ENCODE peak calls at places on chromosomes 5 and 9, in six cellular contexts. U is gastrocnemius medialis, F is PC-9, Q is cardiac fibroblast, C is WERI-Rb-1, X is natural killer cell. O is an unnamed sample.

GRCh38 chr9:95265960-95266359 is 51.5 kb downstream of the FANCC start:
- DNase-seq in Q (no peak), C (no peak), X (no peak), F (no peak), U (no peak), O (no peak)

GRCh38 chr5:21802869-21803490 is 1050.2 kb downstream of the CDH12 start:
- DNase-seq in U (no peak), C (no peak), Q (peak), X (no peak), F (no peak), O (no peak)

GRCh38 chr5:140342287-140342686 is 4.1 kb downstream of the HBEGF start:
- DNase-seq in F (no peak), X (no peak), C (no peak), U (no peak), Q (no peak), O (no peak)

GRCh38 chr5:75843319-75843718 is 126.1 kb upstream of the POC5 start:
- DNase-seq in Q (no peak), U (no peak), X (no peak), F (no peak), C (no peak), O (no peak)

GRCh38 chr5:140998921-140999410 is 32.7 kb downstream of the PCDHAC2 start:
- DNase-seq in F (no peak), Q (no peak), U (no peak), C (no peak), X (no peak), O (no peak)

GRCh38 chr9:24242599-24242998 is 303.1 kb downstream of the IZUMO3 start:
- DNase-seq in C (no peak), U (no peak), Q (no peak), F (no peak), X (no peak), O (no peak)

GRCh38 chr9:98018347-98018746 is 35.2 kb downstream of the ANP32B start:
- DNase-seq in F (no peak), Q (no peak), X (no peak), C (no peak), U (peak), O (no peak)

GRCh38 chr9:124133752-124134151 is 122.2 kb downstream of the LHX2 start:
- DNase-seq in X (no peak), U (no peak), C (peak), Q (peak), F (peak), O (peak)

GRCh38 chr5:96664669-96665068 is 2.5 kb downstream of the CAST start:
- DNase-seq in Q (no peak), U (no peak), X (no peak), F (no peak), C (no peak), O (no peak)

GRCh38 chr9:111349766-111350165 is 19.7 kb upstream of the OR2K2 start:
- DNase-seq in F (no peak), C (no peak), X (no peak), Q (no peak), U (no peak), O (no peak)

GRCh38 chr9:80952523-80952922 is 736.8 kb downstream of the TLE1 start:
- DNase-seq in U (no peak), Q (no peak), X (no peak), C (no peak), F (no peak), O (no peak)

GRCh38 chr9:129027685-129028191 is 393 bp downstream of the SH3GLB2 start:
- DNase-seq in X (no peak), U (no peak), C (peak), Q (no peak), F (peak), O (peak)

GRCh38 chr9:134880484-134881312 is at the start of gene FCN2:
- DNase-seq in F (no peak), X (no peak), C (peak), Q (no peak), U (no peak), O (no peak)

GRCh38 chr5:107476783-107477182 is 194.0 kb downstream of the EFNA5 start:
- DNase-seq in X (peak), C (no peak), F (peak), Q (peak), U (no peak), O (peak)

GRCh38 chr5:35198096-35198495 is 32.2 kb downstream of the PRLR start:
- DNase-seq in X (no peak), C (no peak), U (no peak), F (no peak), Q (peak), O (no peak)

GRCh38 chr5:178762960-178763359 is 32.5 kb upstream of the ZNF354A start:
- DNase-seq in X (no peak), U (no peak), Q (no peak), C (no peak), F (no peak), O (no peak)

GRCh38 chr5:55031492-55031891 is 7.4 kb downstream of the GZMK start:
- DNase-seq in Q (no peak), C (no peak), F (no peak), X (no peak), U (no peak), O (no peak)

GRCh38 chr5:170630711-170631141 is 126.9 kb downstream of the KCNIP1 start:
- DNase-seq in Q (no peak), X (no peak), U (no peak), F (no peak), C (no peak), O (no peak)

GRCh38 chr5:178147406-178147805 is 6.3 kb downstream of the NHP2 start:
- DNase-seq in X (no peak), F (no peak), C (no peak), Q (no peak), U (no peak), O (no peak)

GRCh38 chr9:110007477-110008270 is 200.3 kb downstream of the C9orf152 start:
- DNase-seq in C (no peak), F (no peak), U (no peak), Q (no peak), X (no peak), O (no peak)

GRCh38 chr5:143106175-143106574 is 297.3 kb downstream of the NR3C1 start:
- DNase-seq in U (no peak), X (no peak), F (peak), Q (peak), C (peak), O (peak)

GRCh38 chr5:172149073-172149472 is 39.0 kb downstream of the STK10 start:
- DNase-seq in X (no peak), F (no peak), U (no peak), C (no peak), Q (peak), O (no peak)

GRCh38 chr5:74290634-74291033 is 349.9 kb downstream of the ENC1 start:
- DNase-seq in U (no peak), Q (no peak), X (no peak), C (no peak), F (no peak), O (peak)

GRCh38 chr9:82149647-82150046 is 161.1 kb downstream of the SPATA31D1 start:
- DNase-seq in X (no peak), C (no peak), U (no peak), Q (no peak), F (no peak), O (no peak)

GRCh38 chr9:82154573-82154972 is 166.0 kb downstream of the SPATA31D1 start:
- DNase-seq in C (no peak), F (no peak), U (no peak), X (no peak), Q (no peak), O (no peak)

GRCh38 chr9:82153032-82153431 is 164.5 kb downstream of the SPATA31D1 start:
- DNase-seq in X (no peak), F (no peak), C (no peak), Q (no peak), U (no peak), O (no peak)

GRCh38 chr9:82148849-82149544 is 160.4 kb downstream of the SPATA31D1 start:
- DNase-seq in X (no peak), F (no peak), Q (peak), C (no peak), U (no peak), O (no peak)

GRCh38 chr9:82152181-82152580 is 163.6 kb downstream of the SPATA31D1 start:
- DNase-seq in X (no peak), F (no peak), C (no peak), Q (no peak), U (no peak), O (no peak)
- TF ChIP-seq CTCF in X (no peak), F (no peak), C (no peak), Q (no peak), U (no peak), O (no peak)

DNA sequence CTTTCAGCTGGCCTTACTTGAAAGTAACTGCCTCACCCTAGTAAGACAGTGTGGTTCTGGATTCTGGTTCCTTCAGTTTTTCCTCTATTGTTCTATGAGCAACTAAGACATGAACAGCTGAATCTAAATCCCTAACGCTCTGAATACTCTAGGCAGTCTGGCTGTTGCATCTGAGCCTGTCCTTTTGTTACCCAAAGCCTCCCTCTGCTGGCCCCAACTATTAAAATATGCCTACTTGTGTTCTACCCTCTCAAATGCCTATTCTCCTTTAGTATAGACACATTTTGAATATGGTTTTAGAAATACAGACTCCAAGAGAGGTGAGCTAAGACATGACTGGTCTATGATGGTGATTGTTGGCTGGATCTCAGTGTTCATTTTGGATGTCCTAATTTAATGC is 1203.6 kb upstream of the DMAC1 start:
- DNase-seq in Q (no peak), U (no peak), X (no peak), F (no peak), C (peak), O (peak)
- TF ChIP-seq CTCF in Q (no peak), U (no peak), X (no peak), F (no peak), C (peak), O (no peak)

DNA sequence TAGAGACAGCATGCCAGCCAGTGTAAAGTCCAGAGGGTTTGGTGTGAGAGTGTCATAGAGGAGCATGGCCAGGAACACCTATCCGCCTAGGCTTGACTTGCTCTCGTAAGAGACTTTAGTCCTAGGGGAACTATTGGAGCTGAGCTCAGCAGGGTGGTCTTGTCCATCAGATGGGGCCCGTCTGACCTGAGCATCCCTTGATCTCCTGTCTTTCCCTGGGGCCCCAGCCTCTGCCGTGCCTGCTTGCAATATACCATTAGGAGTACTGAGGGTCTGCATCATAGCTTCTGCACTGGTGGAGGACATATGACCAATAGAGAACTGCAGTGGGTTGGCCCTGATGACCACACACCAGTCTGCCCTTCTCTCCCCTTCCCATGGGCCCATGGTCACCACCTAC is 251.0 kb downstream of the TUSC1 start:
- DNase-seq in Q (no peak), X (no peak), F (no peak), C (no peak), U (no peak), O (no peak)
- TF ChIP-seq CTCF in Q (no peak), X (no peak), F (no peak), C (no peak), U (no peak), O (no peak)

DNA sequence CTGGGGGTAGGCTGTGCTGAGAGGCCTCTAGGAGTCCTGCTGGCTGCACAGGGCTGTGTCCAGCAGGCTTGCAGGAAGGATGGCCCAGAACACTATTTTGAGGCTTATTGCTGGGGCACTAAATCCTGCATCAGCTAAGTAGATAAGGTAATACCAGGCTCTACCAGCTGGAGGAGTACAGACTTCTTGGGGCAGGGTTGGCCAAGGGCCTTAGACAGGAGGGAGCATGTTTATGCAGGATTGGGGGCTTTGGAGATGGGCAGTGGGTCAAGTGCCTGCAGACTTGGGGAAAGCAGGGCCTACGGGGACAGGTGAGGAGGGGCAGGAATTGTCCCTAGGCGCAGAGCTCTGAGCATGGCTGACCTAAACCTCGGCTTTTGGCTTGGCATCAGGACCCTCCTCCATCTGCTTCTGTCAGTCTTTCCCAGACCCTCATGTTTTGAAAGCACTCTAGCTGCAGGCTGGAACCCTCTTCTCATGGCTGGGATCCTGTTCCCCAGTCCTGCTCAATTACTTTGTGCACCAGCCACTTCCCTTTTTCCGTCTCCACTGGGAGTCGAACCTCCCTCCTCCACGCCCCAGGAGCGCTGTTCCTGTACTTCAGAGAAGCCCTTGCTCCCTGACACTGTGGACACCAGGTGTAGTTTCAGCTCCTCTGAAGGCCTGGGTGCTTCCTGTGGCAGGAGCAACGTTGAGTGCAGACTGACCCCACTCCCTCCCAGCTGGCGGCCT is 61.0 kb upstream of the SPTLC1 start:
- DNase-seq in X (no peak), C (peak), Q (peak), U (no peak), F (no peak), O (no peak)
- TF ChIP-seq CTCF in X (no peak), C (peak), Q (peak), U (no peak), F (peak), O (no peak)